ENCODE peak calls at places on chromosomes 12 and 14, in four cellular contexts. B, K, N and M are unnamed samples. For H3K4me1, the result is how much of the 10 kb centered on the place peaks cover.

GRCh38 chr12:115960-116915 is 49.7 kb downstream of the IQSEC3 start:
- DNase-seq in B (no peak), K (no peak), N (no peak), M (no peak)

GRCh38 chr12:69666798-69667197 is 32.3 kb downstream of the BEST3 start:
- DNase-seq in B (no peak), K (no peak), N (no peak), M (no peak)

GRCh38 chr12:124809878-124810277 is 53.8 kb downstream of the SCARB1 start:
- DNase-seq in B (no peak), K (no peak), N (no peak), M (peak)

GRCh38 chr12:116760621-116761020 is 22.5 kb downstream of the RNFT2 start:
- DNase-seq in B (no peak), K (no peak), N (no peak), M (no peak)

GRCh38 chr12:104570174-104570907 is 113.6 kb downstream of the CHST11 start:
- DNase-seq in B (no peak), K (no peak), N (no peak), M (no peak)

GRCh38 chr12:3273409-3273853 is 196.3 kb downstream of the TSPAN9 start:
- DNase-seq in B (no peak), K (peak), N (no peak), M (peak)

GRCh38 chr12:82176761-82177490 is 181.3 kb downstream of the CCDC59 start:
- DNase-seq in B (no peak), K (peak), N (no peak), M (no peak)

GRCh38 chr14:44109041-44109440 is 398.0 kb downstream of the FSCB start:
- DNase-seq in B (no peak), K (no peak), N (no peak), M (no peak)

GRCh38 chr14:105414456-105415371 is 4.9 kb upstream of the MTA1 start:
- DNase-seq in B (peak), K (peak), N (peak), M (peak)

GRCh38 chr12:123971449-123971769 is 1.2 kb downstream of the CCDC92 start:
- DNase-seq in B (no peak), K (peak), N (no peak), M (no peak)

GRCh38 chr12:125159687-125160086 is 94.5 kb downstream of the AACS start:
- DNase-seq in B (no peak), K (no peak), N (no peak), M (no peak)

GRCh38 chr12:46372852-46373302 is 304 bp upstream of the SLC38A2 start:
- DNase-seq in B (no peak), K (no peak), N (no peak), M (no peak)

GRCh38 chr12:13173537-13173936 is 23.0 kb upstream of the EMP1 start:
- DNase-seq in B (peak), K (peak), N (no peak), M (peak)

GRCh38 chr12:101924647-101925046 is 47.3 kb downstream of the DRAM1 start:
- DNase-seq in B (no peak), K (peak), N (no peak), M (peak)

GRCh38 chr14:69715725-69716482 is 51.0 kb upstream of the SRSF5 start:
- DNase-seq in B (peak), K (peak), N (no peak), M (peak)

GRCh38 chr14:36505892-36506731 is 13.9 kb downstream of the NKX2-1 start:
- DNase-seq in B (no peak), K (no peak), N (no peak), M (no peak)

GRCh38 chr12:84910549-84911241 is 1.9 kb downstream of the SLC6A15 start:
- DNase-seq in B (no peak), K (peak), N (no peak), M (peak)

GRCh38 chr14:89617471-89618291 is 200.6 kb upstream of the FOXN3 start:
- DNase-seq in B (peak), K (peak), N (peak), M (peak)

GRCh38 chr12:70448371-70448770 is 82.3 kb downstream of the KCNMB4 start:
- DNase-seq in B (no peak), K (no peak), N (no peak), M (peak)

GRCh38 chr12:50056629-50056976 is 793 bp upstream of the ASIC1 start:
- DNase-seq in B (no peak), K (no peak), N (no peak), M (no peak)

GRCh38 chr12:4997939-4998338 is 45.7 kb upstream of the KCNA5 start:
- DNase-seq in B (peak), K (peak), N (no peak), M (peak)

GRCh38 chr14:25049559-25050493 is at the start of gene STXBP6:
- DNase-seq in B (peak), K (peak), N (no peak), M (peak)

GRCh38 chr14:47040490-47040889 is 388.9 kb upstream of the RPL10L start:
- DNase-seq in B (no peak), K (no peak), N (no peak), M (no peak)

GRCh38 chr14:95562892-95563685 is 28.2 kb downstream of the GLRX5 start:
- DNase-seq in B (no peak), K (peak), N (no peak), M (peak)

GRCh38 chr14:94041551-94042346 is 15.6 kb downstream of the OTUB2 start:
- DNase-seq in B (no peak), K (no peak), N (no peak), M (peak)

GRCh38 chr12:131250951-131251315 is 297.2 kb downstream of the ADGRD1 start:
- DNase-seq in B (no peak), K (no peak), N (no peak), M (no peak)

GRCh38 chr12:91272456-91273063 is 89.9 kb upstream of the DCN start:
- DNase-seq in B (peak), K (no peak), N (no peak), M (no peak)

GRCh38 chr12:131115766-131116165 is 162.1 kb downstream of the ADGRD1 start:
- DNase-seq in B (no peak), K (no peak), N (no peak), M (no peak)

GRCh38 chr12:33438890-33439586 is 581 bp downstream of the SYT10 start:
- DNase-seq in B (no peak), K (no peak), N (no peak), M (peak)

GRCh38 chr12:93229494-93230310 is 148.0 kb upstream of the NUDT4 start:
- DNase-seq in B (no peak), K (peak), N (no peak), M (peak)

GRCh38 chr12:92737855-92738850 is 35.4 kb downstream of the PLEKHG7 start:
- DNase-seq in B (no peak), K (no peak), N (no peak), M (no peak)

GRCh38 chr12:2161478-2161877 is 108.7 kb downstream of the CACNA1C start:
- DNase-seq in B (peak), K (no peak), N (no peak), M (peak)

GRCh38 chr12:102298022-102298421 is 100.4 kb upstream of the PMCH start:
- DNase-seq in B (no peak), K (peak), N (no peak), M (peak)

GRCh38 chr14:105398726-105399440 is 545 bp downstream of the TEX22 start:
- DNase-seq in B (no peak), K (no peak), N (no peak), M (peak)

GRCh38 chr12:5230151-5230550 is 186.5 kb downstream of the KCNA5 start:
- DNase-seq in B (no peak), K (no peak), N (no peak), M (peak)

GRCh38 chr12:102543494-102543893 is 63.1 kb upstream of the IGF1 start:
- DNase-seq in B (no peak), K (no peak), N (no peak), M (peak)

GRCh38 chr12:126667340-126667739 is 1599.6 kb upstream of the TMEM132C start:
- DNase-seq in B (no peak), K (peak), N (no peak), M (peak)

GRCh38 chr14:72516936-72517408 is 376.9 kb downstream of the DPF3 start:
- DNase-seq in B (peak), K (peak), N (peak), M (peak)

GRCh38 chr14:55626131-55626530 is 46.1 kb downstream of the KTN1 start:
- DNase-seq in B (no peak), K (no peak), N (no peak), M (no peak)

GRCh38 chr12:52148541-52149181 is 43.2 kb downstream of the KRT80 start:
- DNase-seq in B (no peak), K (no peak), N (no peak), M (peak)
- H3K4me1 ChIP-seq in B (under half), K (half or more), N (under half), M (under half)

DNA sequence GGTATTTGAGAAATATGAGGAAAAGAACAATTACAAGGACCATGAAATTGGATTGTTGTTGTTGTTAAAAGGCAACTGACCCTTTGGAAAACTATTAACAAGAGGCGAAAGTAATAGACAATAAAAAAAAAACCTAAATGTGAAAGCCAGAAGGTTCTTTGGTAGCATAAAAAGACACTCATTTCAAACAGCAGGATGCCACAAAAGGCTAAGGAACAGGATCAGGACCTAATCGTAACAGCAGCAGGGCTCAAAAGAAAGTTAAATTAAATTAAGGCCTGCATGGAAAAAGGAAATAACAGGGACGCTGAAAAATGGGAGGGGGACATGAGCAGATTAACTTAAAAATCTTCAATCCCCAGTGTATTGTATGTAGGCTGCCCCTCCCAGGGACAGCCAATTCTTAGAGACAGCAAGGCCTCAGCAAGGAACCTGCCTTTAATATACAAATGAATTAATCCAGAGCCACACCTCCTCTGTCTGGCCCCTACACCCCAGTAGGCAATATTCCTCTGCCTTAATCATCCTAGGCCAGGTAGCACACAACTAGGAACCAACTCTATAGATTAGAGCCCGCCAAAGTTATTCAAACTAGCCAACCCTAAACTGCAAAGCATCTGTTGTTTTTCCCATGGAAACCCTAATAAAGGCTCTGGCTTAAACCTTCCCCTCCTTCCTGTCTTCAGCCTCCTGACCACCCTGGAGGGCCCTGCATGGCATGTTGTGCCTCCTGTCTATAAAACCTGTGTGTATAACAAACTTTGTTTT is 28.4 kb upstream of the AP4S1 start:
- DNase-seq in B (no peak), K (no peak), N (no peak), M (no peak)
- H3K4me3 ChIP-seq in B (no peak), K (no peak), N (no peak), M (no peak)

GRCh38 chr14:65100905-65101541 is 1.3 kb downstream of the MAX start:
- DNase-seq in B (no peak), K (peak), N (no peak), M (peak)

GRCh38 chr14:65098586-65098985 is 3.7 kb downstream of the MAX start:
- DNase-seq in B (no peak), K (peak), N (no peak), M (peak)

GRCh38 chr14:65092340-65092739 is 10.0 kb downstream of the MAX start:
- DNase-seq in B (no peak), K (no peak), N (no peak), M (no peak)

GRCh38 chr14:65096323-65097089 is 5.8 kb downstream of the MAX start:
- DNase-seq in B (no peak), K (peak), N (no peak), M (peak)

DNA sequence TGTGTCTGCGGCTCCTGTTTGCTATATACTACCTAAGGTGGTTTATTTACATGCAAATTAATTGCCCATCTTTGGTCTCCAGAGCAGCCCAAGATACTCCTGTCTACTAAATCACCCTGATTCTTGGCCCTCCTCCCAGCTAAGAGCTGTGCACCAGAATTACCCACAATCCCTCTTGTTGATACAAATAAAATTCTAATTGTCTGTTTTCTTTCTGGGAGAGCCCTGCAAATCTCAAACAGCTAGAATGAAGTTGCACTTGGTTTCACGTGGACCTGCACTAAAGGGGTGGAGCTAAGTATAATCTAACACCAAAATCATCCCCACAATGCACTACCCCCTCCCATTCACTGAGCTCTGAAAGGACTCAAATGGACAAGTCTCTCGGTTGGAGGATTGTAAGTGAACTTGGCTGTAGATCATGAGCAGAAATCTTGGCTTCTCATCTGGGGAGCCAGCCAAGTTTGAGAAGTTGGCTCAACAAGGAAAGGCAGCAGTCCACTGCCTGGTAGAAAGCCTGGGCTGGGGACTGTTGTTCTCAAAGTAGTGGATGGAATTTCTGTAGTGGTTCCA is 6.6 kb downstream of the MAX start:
- DNase-seq in B (peak), K (peak), N (no peak), M (peak)
- H3K4me1 ChIP-seq in B (half or more), K (half or more), N (half or more), M (under half)

GRCh38 chr12:80861636-80862378 is 75.9 kb downstream of the LIN7A start:
- DNase-seq in B (no peak), K (peak), N (no peak), M (peak)
- H3K4me3 ChIP-seq in B (no peak), K (no peak), N (no peak), M (no peak)

GRCh38 chr14:60217713-60218112 is 31.3 kb upstream of the PPM1A start:
- DNase-seq in B (no peak), K (no peak), N (no peak), M (no peak)
- H3K4me1 ChIP-seq in B (under half), K (under half), N (under half), M (under half)

GRCh38 chr14:67999693-68000384 is 180.3 kb downstream of the RAD51B start:
- DNase-seq in B (no peak), K (peak), N (no peak), M (peak)
- H3K4me3 ChIP-seq in B (peak), K (peak), N (no peak), M (peak)

DNA sequence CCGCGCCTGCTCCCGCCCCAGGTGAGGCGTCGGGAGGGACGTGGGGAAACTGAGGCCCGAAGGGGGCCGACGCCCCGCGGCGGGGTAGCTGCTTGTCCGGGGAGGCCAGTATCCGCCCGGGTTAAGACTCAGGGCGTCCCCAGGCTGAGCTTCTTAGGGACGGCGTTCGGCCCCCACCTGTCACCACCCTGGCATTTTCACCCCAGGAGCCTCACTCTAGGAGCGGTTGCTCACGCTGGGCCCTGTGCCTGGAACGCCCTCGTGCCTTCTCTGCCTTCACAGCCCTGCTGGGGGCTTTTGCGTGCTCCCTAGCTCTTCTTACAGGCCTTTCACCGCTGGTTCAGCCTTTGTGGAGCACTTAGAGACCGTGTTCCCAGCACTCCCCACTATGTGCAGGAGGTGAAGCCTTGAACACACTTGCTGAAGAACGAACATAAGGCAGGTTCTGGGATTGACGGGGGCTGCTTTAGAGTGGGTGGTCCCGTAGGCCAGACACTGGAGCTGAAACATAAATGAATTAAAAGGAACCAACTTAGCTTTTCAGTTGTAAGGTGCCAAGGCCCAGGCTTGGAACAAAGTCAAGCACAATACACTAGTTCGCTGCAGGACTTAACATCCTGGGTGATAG is 601 bp downstream of the ZNF839 start:
- DNase-seq in B (peak), K (peak), N (peak), M (peak)
- H3K4me1 ChIP-seq in B (under half), K (under half), N (under half), M (under half)